ENCODE peak calls at places on chromosomes 4 and X, in ten cellular contexts. A is keratinocyte; W is NCI-H1092 treated with DMSO at 0.1 percent for 48 hours; N is DMS 273 treated with DMSO at 0.1 percent for 48 hours; Y is EL; C is T-helper 1 cell; M is midbrain; O is activated naive CD4-positive, alpha-beta T cell treated with anti-CD3 and anti-CD28 coated beads, Interleukin-2, amount 10 ng/mL, durations not matched to agents 7 days and 5 days; D is NAMALWA; V is psoas muscle. B is an unnamed sample.

GRCh38 chrX:44244008-44244407 is 99.5 kb downstream of the EFHC2 start:
- DNase-seq in D (peak), W (peak), N (no peak), A (no peak), Y (peak), M (peak), V (no peak), O (no peak), C (no peak), B (peak)

GRCh38 chr4:162865102-162865501 is 301.6 kb downstream of the NAF1 start:
- DNase-seq in D (peak), W (no peak), C (no peak), N (no peak), M (no peak), Y (no peak), V (no peak), A (no peak), O (no peak), B (no peak)

GRCh38 chr4:79042079-79042674 is 102.9 kb upstream of the PAQR3 start:
- DNase-seq in C (no peak), O (no peak), V (no peak), W (peak), M (no peak), D (peak), Y (peak), A (no peak), N (peak), B (peak)

GRCh38 chr4:39032218-39033085 is at the start of gene TMEM156:
- DNase-seq in N (no peak), M (no peak), D (peak), C (no peak), W (no peak), A (no peak), V (no peak), O (peak), Y (peak), B (peak)

GRCh38 chrX:138858438-138858837 is 146.9 kb upstream of the FGF13 start:
- DNase-seq in A (no peak), W (no peak), V (no peak), Y (no peak), D (no peak), C (no peak), M (no peak), N (no peak), O (no peak), B (no peak)

GRCh38 chr4:83454626-83455025 is 997 bp downstream of the HELQ start:
- DNase-seq in O (no peak), A (no peak), Y (peak), N (no peak), C (no peak), W (no peak), V (no peak), M (no peak), D (peak), B (peak)

GRCh38 chr4:59612235-59612634 is 1587.9 kb upstream of the ADGRL3 start:
- DNase-seq in W (no peak), O (no peak), A (peak), M (no peak), C (no peak), Y (peak), D (no peak), N (no peak), V (no peak), B (peak)

GRCh38 chr4:8306511-8307021 is 37.0 kb downstream of the HTRA3 start:
- DNase-seq in Y (no peak), V (no peak), W (no peak), O (no peak), A (no peak), D (no peak), M (no peak), N (no peak), C (no peak), B (no peak)

GRCh38 chr4:63764400-63764799 is 644.9 kb downstream of the TECRL start:
- DNase-seq in M (no peak), Y (no peak), O (no peak), V (no peak), C (no peak), N (no peak), D (no peak), A (no peak), W (no peak), B (no peak)

GRCh38 chr4:22264261-22264660 is 251.6 kb downstream of the ADGRA3 start:
- DNase-seq in V (no peak), A (no peak), D (no peak), C (no peak), W (no peak), O (no peak), M (no peak), Y (no peak), N (no peak), B (no peak)